ENCODE peak calls at places on chromosome 7, in eight cellular contexts. One of them, this sample, is unnamed.

GRCh38 chr7:121547341-121548092 is 151.4 kb upstream of the FAM3C start:
- DNase-seq in stimulated activated CD4-positive, alpha-beta T cell treated with anti-CD3 and anti-CD28 coated beads, TNF-alpha, amount 100 ng/mL, for 4 hours: no peak
- DNase-seq in activated CD4-positive, CD25-positive, alpha-beta regulatory T cell: no peak
- DNase-seq in COR-L47: peak
- DNase-seq in fibroblast of mammary gland: peak
- DNase-seq in effector memory CD4-positive, alpha-beta T cell: no peak
- DNase-seq in RPMI8226: peak
- DNase-seq in NCI-H774: peak
- DNase-seq in this sample: peak

GRCh38 chr7:107788662-107789061 is 14.4 kb downstream of the SLC26A3 start:
- DNase-seq in RPMI8226: no peak
- DNase-seq in fibroblast of mammary gland: no peak
- DNase-seq in stimulated activated CD4-positive, alpha-beta T cell treated with anti-CD3 and anti-CD28 coated beads, TNF-alpha, amount 100 ng/mL, for 4 hours: no peak
- DNase-seq in NCI-H774: no peak
- DNase-seq in activated CD4-positive, CD25-positive, alpha-beta regulatory T cell: no peak
- DNase-seq in effector memory CD4-positive, alpha-beta T cell: no peak
- DNase-seq in COR-L47: no peak
- DNase-seq in this sample: no peak

GRCh38 chr7:111012799-111013675 is 77.9 kb upstream of the LRRN3 start:
- DNase-seq in COR-L47: no peak
- DNase-seq in effector memory CD4-positive, alpha-beta T cell: no peak
- DNase-seq in activated CD4-positive, CD25-positive, alpha-beta regulatory T cell: no peak
- DNase-seq in fibroblast of mammary gland: no peak
- DNase-seq in RPMI8226: no peak
- DNase-seq in NCI-H774: no peak
- DNase-seq in stimulated activated CD4-positive, alpha-beta T cell treated with anti-CD3 and anti-CD28 coated beads, TNF-alpha, amount 100 ng/mL, for 4 hours: peak
- DNase-seq in this sample: no peak

GRCh38 chr7:117385340-117386124 is 41.8 kb downstream of the ASZ1 start:
- DNase-seq in activated CD4-positive, CD25-positive, alpha-beta regulatory T cell: no peak
- DNase-seq in COR-L47: peak
- DNase-seq in fibroblast of mammary gland: peak
- DNase-seq in stimulated activated CD4-positive, alpha-beta T cell treated with anti-CD3 and anti-CD28 coated beads, TNF-alpha, amount 100 ng/mL, for 4 hours: no peak
- DNase-seq in RPMI8226: peak
- DNase-seq in NCI-H774: no peak
- DNase-seq in effector memory CD4-positive, alpha-beta T cell: no peak
- DNase-seq in this sample: peak

GRCh38 chr7:50711271-50712175 is 71.2 kb downstream of the GRB10 start:
- DNase-seq in effector memory CD4-positive, alpha-beta T cell: no peak
- DNase-seq in fibroblast of mammary gland: peak
- DNase-seq in COR-L47: no peak
- DNase-seq in activated CD4-positive, CD25-positive, alpha-beta regulatory T cell: no peak
- DNase-seq in NCI-H774: no peak
- DNase-seq in stimulated activated CD4-positive, alpha-beta T cell treated with anti-CD3 and anti-CD28 coated beads, TNF-alpha, amount 100 ng/mL, for 4 hours: no peak
- DNase-seq in RPMI8226: no peak
- DNase-seq in this sample: peak

GRCh38 chr7:44103941-44104879 is at the start of gene AEBP1:
- DNase-seq in activated CD4-positive, CD25-positive, alpha-beta regulatory T cell: no peak
- DNase-seq in RPMI8226: peak
- DNase-seq in effector memory CD4-positive, alpha-beta T cell: no peak
- DNase-seq in COR-L47: peak
- DNase-seq in stimulated activated CD4-positive, alpha-beta T cell treated with anti-CD3 and anti-CD28 coated beads, TNF-alpha, amount 100 ng/mL, for 4 hours: no peak
- DNase-seq in fibroblast of mammary gland: peak
- DNase-seq in NCI-H774: no peak
- DNase-seq in this sample: peak

GRCh38 chr7:127770870-127771269 is 118.9 kb downstream of the SND1 start:
- DNase-seq in effector memory CD4-positive, alpha-beta T cell: no peak
- DNase-seq in NCI-H774: no peak
- DNase-seq in stimulated activated CD4-positive, alpha-beta T cell treated with anti-CD3 and anti-CD28 coated beads, TNF-alpha, amount 100 ng/mL, for 4 hours: no peak
- DNase-seq in fibroblast of mammary gland: peak
- DNase-seq in RPMI8226: no peak
- DNase-seq in activated CD4-positive, CD25-positive, alpha-beta regulatory T cell: no peak
- DNase-seq in COR-L47: no peak
- DNase-seq in this sample: peak

GRCh38 chr7:33054261-33054964 is 8.2 kb downstream of the NT5C3A start:
- DNase-seq in activated CD4-positive, CD25-positive, alpha-beta regulatory T cell: no peak
- DNase-seq in NCI-H774: no peak
- DNase-seq in RPMI8226: no peak
- DNase-seq in effector memory CD4-positive, alpha-beta T cell: no peak
- DNase-seq in fibroblast of mammary gland: no peak
- DNase-seq in COR-L47: no peak
- DNase-seq in stimulated activated CD4-positive, alpha-beta T cell treated with anti-CD3 and anti-CD28 coated beads, TNF-alpha, amount 100 ng/mL, for 4 hours: no peak
- DNase-seq in this sample: no peak

GRCh38 chr7:7564323-7564780 is 2.3 kb upstream of the MIOS start:
- DNase-seq in stimulated activated CD4-positive, alpha-beta T cell treated with anti-CD3 and anti-CD28 coated beads, TNF-alpha, amount 100 ng/mL, for 4 hours: no peak
- DNase-seq in activated CD4-positive, CD25-positive, alpha-beta regulatory T cell: no peak
- DNase-seq in effector memory CD4-positive, alpha-beta T cell: no peak
- DNase-seq in RPMI8226: peak
- DNase-seq in NCI-H774: no peak
- DNase-seq in fibroblast of mammary gland: peak
- DNase-seq in COR-L47: no peak
- DNase-seq in this sample: peak

GRCh38 chr7:5215313-5215712 is 25.3 kb downstream of the WIPI2 start:
- DNase-seq in fibroblast of mammary gland: no peak
- DNase-seq in RPMI8226: no peak
- DNase-seq in activated CD4-positive, CD25-positive, alpha-beta regulatory T cell: no peak
- DNase-seq in COR-L47: no peak
- DNase-seq in stimulated activated CD4-positive, alpha-beta T cell treated with anti-CD3 and anti-CD28 coated beads, TNF-alpha, amount 100 ng/mL, for 4 hours: no peak
- DNase-seq in effector memory CD4-positive, alpha-beta T cell: no peak
- DNase-seq in NCI-H774: no peak
- DNase-seq in this sample: no peak

GRCh38 chr7:52100-52499 is 140.3 kb upstream of the FAM20C start:
- DNase-seq in fibroblast of mammary gland: no peak
- DNase-seq in COR-L47: no peak
- DNase-seq in stimulated activated CD4-positive, alpha-beta T cell treated with anti-CD3 and anti-CD28 coated beads, TNF-alpha, amount 100 ng/mL, for 4 hours: no peak
- DNase-seq in RPMI8226: no peak
- DNase-seq in effector memory CD4-positive, alpha-beta T cell: no peak
- DNase-seq in NCI-H774: no peak
- DNase-seq in activated CD4-positive, CD25-positive, alpha-beta regulatory T cell: no peak
- DNase-seq in this sample: no peak

GRCh38 chr7:87658553-87658952 is 30.4 kb downstream of the RUNDC3B start:
- DNase-seq in fibroblast of mammary gland: no peak
- DNase-seq in effector memory CD4-positive, alpha-beta T cell: no peak
- DNase-seq in COR-L47: no peak
- DNase-seq in activated CD4-positive, CD25-positive, alpha-beta regulatory T cell: no peak
- DNase-seq in RPMI8226: no peak
- DNase-seq in stimulated activated CD4-positive, alpha-beta T cell treated with anti-CD3 and anti-CD28 coated beads, TNF-alpha, amount 100 ng/mL, for 4 hours: no peak
- DNase-seq in NCI-H774: no peak
- DNase-seq in this sample: no peak

GRCh38 chr7:44636041-44636580 is 29.7 kb downstream of the OGDH start:
- DNase-seq in effector memory CD4-positive, alpha-beta T cell: no peak
- DNase-seq in RPMI8226: peak
- DNase-seq in NCI-H774: no peak
- DNase-seq in stimulated activated CD4-positive, alpha-beta T cell treated with anti-CD3 and anti-CD28 coated beads, TNF-alpha, amount 100 ng/mL, for 4 hours: no peak
- DNase-seq in fibroblast of mammary gland: no peak
- DNase-seq in activated CD4-positive, CD25-positive, alpha-beta regulatory T cell: no peak
- DNase-seq in COR-L47: no peak
- DNase-seq in this sample: no peak

GRCh38 chr7:143477501-143478150 is at the start of gene TAS2R41:
- DNase-seq in fibroblast of mammary gland: no peak
- DNase-seq in NCI-H774: no peak
- DNase-seq in RPMI8226: no peak
- DNase-seq in COR-L47: no peak
- DNase-seq in activated CD4-positive, CD25-positive, alpha-beta regulatory T cell: no peak
- DNase-seq in effector memory CD4-positive, alpha-beta T cell: no peak
- DNase-seq in stimulated activated CD4-positive, alpha-beta T cell treated with anti-CD3 and anti-CD28 coated beads, TNF-alpha, amount 100 ng/mL, for 4 hours: no peak
- DNase-seq in this sample: no peak

GRCh38 chr7:151143261-151144015 is 24.1 kb downstream of the GBX1 start:
- DNase-seq in effector memory CD4-positive, alpha-beta T cell: no peak
- DNase-seq in RPMI8226: no peak
- DNase-seq in stimulated activated CD4-positive, alpha-beta T cell treated with anti-CD3 and anti-CD28 coated beads, TNF-alpha, amount 100 ng/mL, for 4 hours: no peak
- DNase-seq in fibroblast of mammary gland: peak
- DNase-seq in NCI-H774: no peak
- DNase-seq in activated CD4-positive, CD25-positive, alpha-beta regulatory T cell: no peak
- DNase-seq in COR-L47: no peak
- DNase-seq in this sample: peak

GRCh38 chr7:44104880-44105771 is 981 bp downstream of the AEBP1 start:
- DNase-seq in stimulated activated CD4-positive, alpha-beta T cell treated with anti-CD3 and anti-CD28 coated beads, TNF-alpha, amount 100 ng/mL, for 4 hours: no peak
- DNase-seq in NCI-H774: no peak
- DNase-seq in fibroblast of mammary gland: peak
- DNase-seq in activated CD4-positive, CD25-positive, alpha-beta regulatory T cell: no peak
- DNase-seq in effector memory CD4-positive, alpha-beta T cell: no peak
- DNase-seq in RPMI8226: no peak
- DNase-seq in COR-L47: no peak
- DNase-seq in this sample: peak

GRCh38 chr7:128352138-128352537 is 8.4 kb upstream of the RBM28 start:
- DNase-seq in NCI-H774: no peak
- DNase-seq in RPMI8226: peak
- DNase-seq in COR-L47: no peak
- DNase-seq in effector memory CD4-positive, alpha-beta T cell: no peak
- DNase-seq in fibroblast of mammary gland: peak
- DNase-seq in stimulated activated CD4-positive, alpha-beta T cell treated with anti-CD3 and anti-CD28 coated beads, TNF-alpha, amount 100 ng/mL, for 4 hours: no peak
- DNase-seq in activated CD4-positive, CD25-positive, alpha-beta regulatory T cell: no peak
- DNase-seq in this sample: peak

GRCh38 chr7:137563986-137564385 is 220.5 kb upstream of the PTN start:
- DNase-seq in stimulated activated CD4-positive, alpha-beta T cell treated with anti-CD3 and anti-CD28 coated beads, TNF-alpha, amount 100 ng/mL, for 4 hours: no peak
- DNase-seq in NCI-H774: no peak
- DNase-seq in fibroblast of mammary gland: peak
- DNase-seq in effector memory CD4-positive, alpha-beta T cell: no peak
- DNase-seq in COR-L47: no peak
- DNase-seq in RPMI8226: no peak
- DNase-seq in activated CD4-positive, CD25-positive, alpha-beta regulatory T cell: no peak
- DNase-seq in this sample: no peak

GRCh38 chr7:144378651-144379050 is 23.4 kb downstream of the ARHGEF5 start:
- DNase-seq in activated CD4-positive, CD25-positive, alpha-beta regulatory T cell: no peak
- DNase-seq in stimulated activated CD4-positive, alpha-beta T cell treated with anti-CD3 and anti-CD28 coated beads, TNF-alpha, amount 100 ng/mL, for 4 hours: no peak
- DNase-seq in RPMI8226: no peak
- DNase-seq in effector memory CD4-positive, alpha-beta T cell: no peak
- DNase-seq in NCI-H774: no peak
- DNase-seq in COR-L47: no peak
- DNase-seq in fibroblast of mammary gland: peak
- DNase-seq in this sample: no peak

GRCh38 chr7:44484482-44485313 is 5.8 kb downstream of the NUDCD3 start:
- DNase-seq in stimulated activated CD4-positive, alpha-beta T cell treated with anti-CD3 and anti-CD28 coated beads, TNF-alpha, amount 100 ng/mL, for 4 hours: no peak
- DNase-seq in effector memory CD4-positive, alpha-beta T cell: no peak
- DNase-seq in NCI-H774: no peak
- DNase-seq in COR-L47: no peak
- DNase-seq in fibroblast of mammary gland: no peak
- DNase-seq in RPMI8226: no peak
- DNase-seq in activated CD4-positive, CD25-positive, alpha-beta regulatory T cell: no peak
- DNase-seq in this sample: no peak

GRCh38 chr7:99601656-99602310 is 3.7 kb downstream of the TMEM225B start:
- DNase-seq in NCI-H774: no peak
- DNase-seq in COR-L47: no peak
- DNase-seq in stimulated activated CD4-positive, alpha-beta T cell treated with anti-CD3 and anti-CD28 coated beads, TNF-alpha, amount 100 ng/mL, for 4 hours: no peak
- DNase-seq in effector memory CD4-positive, alpha-beta T cell: no peak
- DNase-seq in activated CD4-positive, CD25-positive, alpha-beta regulatory T cell: no peak
- DNase-seq in fibroblast of mammary gland: no peak
- DNase-seq in RPMI8226: no peak
- DNase-seq in this sample: no peak

GRCh38 chr7:102890292-102890970 is 22.4 kb upstream of the LRRC17 start:
- DNase-seq in activated CD4-positive, CD25-positive, alpha-beta regulatory T cell: no peak
- DNase-seq in stimulated activated CD4-positive, alpha-beta T cell treated with anti-CD3 and anti-CD28 coated beads, TNF-alpha, amount 100 ng/mL, for 4 hours: no peak
- DNase-seq in NCI-H774: no peak
- DNase-seq in effector memory CD4-positive, alpha-beta T cell: no peak
- DNase-seq in COR-L47: no peak
- DNase-seq in RPMI8226: no peak
- DNase-seq in fibroblast of mammary gland: peak
- DNase-seq in this sample: peak

GRCh38 chr7:33651998-33652397 is 253.3 kb upstream of the BMPER start:
- DNase-seq in fibroblast of mammary gland: no peak
- DNase-seq in activated CD4-positive, CD25-positive, alpha-beta regulatory T cell: no peak
- DNase-seq in NCI-H774: no peak
- DNase-seq in RPMI8226: no peak
- DNase-seq in COR-L47: no peak
- DNase-seq in effector memory CD4-positive, alpha-beta T cell: no peak
- DNase-seq in stimulated activated CD4-positive, alpha-beta T cell treated with anti-CD3 and anti-CD28 coated beads, TNF-alpha, amount 100 ng/mL, for 4 hours: no peak
- DNase-seq in this sample: no peak

GRCh38 chr7:106866298-106867281 is 1.5 kb downstream of the PIK3CG start:
- DNase-seq in effector memory CD4-positive, alpha-beta T cell: no peak
- DNase-seq in stimulated activated CD4-positive, alpha-beta T cell treated with anti-CD3 and anti-CD28 coated beads, TNF-alpha, amount 100 ng/mL, for 4 hours: no peak
- DNase-seq in COR-L47: no peak
- DNase-seq in fibroblast of mammary gland: no peak
- DNase-seq in RPMI8226: peak
- DNase-seq in NCI-H774: no peak
- DNase-seq in activated CD4-positive, CD25-positive, alpha-beta regulatory T cell: no peak
- DNase-seq in this sample: no peak

GRCh38 chr7:28643369-28644340 is 231.3 kb downstream of the CREB5 start:
- DNase-seq in NCI-H774: no peak
- DNase-seq in stimulated activated CD4-positive, alpha-beta T cell treated with anti-CD3 and anti-CD28 coated beads, TNF-alpha, amount 100 ng/mL, for 4 hours: no peak
- DNase-seq in fibroblast of mammary gland: no peak
- DNase-seq in COR-L47: no peak
- DNase-seq in activated CD4-positive, CD25-positive, alpha-beta regulatory T cell: no peak
- DNase-seq in effector memory CD4-positive, alpha-beta T cell: no peak
- DNase-seq in RPMI8226: no peak
- DNase-seq in this sample: no peak

GRCh38 chr7:2326960-2327359 is 12.7 kb upstream of the SNX8 start:
- DNase-seq in activated CD4-positive, CD25-positive, alpha-beta regulatory T cell: no peak
- DNase-seq in NCI-H774: no peak
- DNase-seq in fibroblast of mammary gland: no peak
- DNase-seq in COR-L47: no peak
- DNase-seq in stimulated activated CD4-positive, alpha-beta T cell treated with anti-CD3 and anti-CD28 coated beads, TNF-alpha, amount 100 ng/mL, for 4 hours: no peak
- DNase-seq in effector memory CD4-positive, alpha-beta T cell: no peak
- DNase-seq in RPMI8226: no peak
- DNase-seq in this sample: no peak

This sample was measured in AG10803.